ENCODE peak calls at places on chromosome 14, in six cellular contexts. O is breast epithelium, Z is IMR-90, K is AG04450, D is astrocyte, H is kidney epithelial cell. N is an unnamed sample.

GRCh38 chr14:94904636-94905035 is 134.7 kb upstream of the GSC start:
- DNase-seq in O (peak; percentile 28), Z (peak; percentile 34), K (no peak), D (peak; percentile 58), H (no peak), N (peak; percentile 46)

GRCh38 chr14:103136388-103137271 is 13.4 kb downstream of the TNFAIP2 start:
- DNase-seq in O (no peak), Z (peak; percentile 73), K (no peak), D (peak; percentile 34), H (no peak), N (no peak)

GRCh38 chr14:104284107-104284592 is 145.8 kb downstream of the KIF26A start:
- DNase-seq in O (no peak), Z (no peak), K (no peak), D (no peak), H (no peak), N (no peak)

GRCh38 chr14:44961151-44961729 is 507 bp downstream of the KLHL28 start:
- DNase-seq in O (peak; percentile 47), Z (peak; percentile 61), K (peak; percentile 20), D (peak; percentile 57), H (no peak), N (no peak)

GRCh38 chr14:43914041-43914693 is 592.9 kb downstream of the FSCB start:
- DNase-seq in O (no peak), Z (no peak), K (no peak), D (no peak), H (no peak), N (no peak)

GRCh38 chr14:76710093-76711010 is 50.9 kb upstream of the VASH1 start:
- DNase-seq in O (no peak), Z (peak; percentile 59), K (peak; percentile 10), D (peak; percentile 16), H (no peak), N (no peak)

GRCh38 chr14:80605536-80605935 is 336.0 kb downstream of the CEP128 start:
- DNase-seq in O (no peak), Z (no peak), K (no peak), D (peak; percentile 80), H (no peak), N (no peak)

GRCh38 chr14:69980457-69981414 is 101.5 kb downstream of the SMOC1 start:
- DNase-seq in O (peak; percentile 82), Z (no peak), K (no peak), D (no peak), H (no peak), N (no peak)

GRCh38 chr14:75453817-75454434 is 26.1 kb downstream of the JDP2 start:
- DNase-seq in O (no peak), Z (no peak), K (no peak), D (no peak), H (no peak), N (no peak)

GRCh38 chr14:68791078-68791983 is 1.5 kb downstream of the ZFP36L1 start:
- DNase-seq in O (peak; percentile 30), Z (no peak), K (no peak), D (no peak), H (no peak), N (no peak)

DNA sequence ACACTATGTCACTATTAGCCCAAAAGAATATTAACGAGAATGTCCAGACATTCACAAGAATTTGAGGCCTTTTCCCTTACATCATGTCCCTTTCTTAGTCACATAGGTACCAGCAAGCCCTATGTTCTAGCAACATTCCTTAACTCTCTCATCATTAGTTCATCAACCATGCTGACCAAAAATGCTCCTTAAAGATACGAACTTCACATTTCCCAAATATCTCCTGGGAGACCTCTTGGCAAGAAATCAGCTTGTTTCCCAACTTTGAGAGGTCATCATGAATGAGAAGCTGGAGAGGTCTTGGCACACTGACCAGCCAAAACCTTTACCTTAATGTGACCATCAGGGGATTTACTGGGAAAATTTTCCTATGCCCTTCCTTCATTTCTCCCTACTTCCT is 4.6 kb downstream of the SALL2 start:
- DNase-seq in O (no peak), Z (peak; percentile 57), K (no peak), D (peak; percentile 87), H (no peak), N (peak; percentile 70)
- H3K4me3 ChIP-seq in O (no peak overlapping the region), Z (no peak overlapping the region), K (no peak overlapping the region), D (no peak overlapping the region), H (no peak overlapping the region), N (no peak overlapping the region)

DNA sequence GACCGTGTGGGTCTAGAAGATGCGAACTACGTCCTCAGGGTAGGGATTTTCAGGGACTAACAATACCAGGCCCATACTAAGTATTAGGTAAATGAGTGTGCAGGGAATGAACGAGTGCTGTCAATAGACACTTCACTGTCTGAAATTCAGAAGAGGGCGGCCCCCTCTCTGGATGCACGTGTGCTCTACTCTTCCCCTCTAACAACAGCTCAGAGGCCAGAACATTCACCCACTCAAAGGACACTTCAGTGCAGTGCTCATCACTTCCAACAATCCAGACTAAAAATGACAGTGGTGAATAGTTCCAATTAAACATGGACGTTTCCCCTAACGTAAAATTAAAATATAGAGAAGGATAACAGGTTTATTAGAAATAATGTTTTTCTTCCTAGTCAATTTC is 199.9 kb downstream of the CALM1 start:
- DNase-seq in O (no peak), Z (no peak), K (no peak), D (no peak), H (no peak), N (no peak)
- TF ChIP-seq CTCF in O (no peak), Z (no peak), K (no peak), D (no peak), H (no peak), N (no peak)

GRCh38 chr14:106166232-106166631 is 639.8 kb downstream of the TMEM121 start:
- DNase-seq in O (no peak), Z (no peak), K (no peak), D (no peak), H (no peak), N (no peak)

GRCh38 chr14:106166650-106167204 is 640.3 kb downstream of the TMEM121 start:
- DNase-seq in O (no peak), Z (no peak), K (no peak), D (no peak), H (no peak), N (no peak)

GRCh38 chr14:106163316-106163715 is 636.9 kb downstream of the TMEM121 start:
- DNase-seq in O (no peak), Z (no peak), K (no peak), D (no peak), H (no peak), N (no peak)
- H3K4me3 ChIP-seq in O (no peak overlapping the region), Z (no peak overlapping the region), K (no peak overlapping the region), D (no peak overlapping the region), H (no peak overlapping the region), N (no peak overlapping the region)

DNA sequence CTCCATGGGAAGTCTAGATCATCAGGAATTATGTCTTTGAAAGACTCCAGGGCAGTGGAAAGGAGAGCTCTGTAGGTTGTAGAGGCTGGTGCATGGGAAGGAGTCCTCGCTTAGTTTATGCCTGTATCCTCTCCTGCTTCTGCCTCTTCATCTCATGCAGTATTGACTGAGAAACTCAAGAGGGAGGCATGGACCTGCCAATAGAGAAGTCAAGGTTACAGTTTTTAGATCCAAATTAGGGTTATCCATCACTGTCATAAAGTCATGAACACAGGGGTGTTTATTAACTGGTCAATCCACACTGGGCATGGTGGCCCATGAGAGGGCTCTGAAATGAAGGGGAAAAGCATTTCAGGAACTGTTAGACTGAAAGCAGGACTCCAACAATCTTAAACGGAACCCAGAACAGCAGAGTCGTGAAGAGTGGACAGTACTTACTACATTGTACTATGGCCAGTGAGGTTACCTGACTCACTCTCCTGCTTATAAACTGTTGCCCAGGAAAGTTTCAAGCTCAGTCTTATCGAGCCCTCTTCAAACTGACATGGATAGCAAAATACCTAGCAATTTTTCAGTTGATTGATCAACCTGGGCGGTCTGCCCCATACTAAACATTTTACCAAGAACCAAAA is 30.1 kb upstream of the DHRS7 start:
- DNase-seq in O (no peak), Z (no peak), K (no peak), D (no peak), H (no peak), N (no peak)
- TF ChIP-seq CTCF in O (no peak), Z (no peak), K (no peak), D (no peak), H (no peak), N (no peak)

GRCh38 chr14:35302211-35302528 is 10.0 kb downstream of the PSMA6 start:
- DNase-seq in O (no peak), Z (no peak), K (no peak), D (no peak), H (no peak), N (no peak)
- H3K4me3 ChIP-seq in O (no peak overlapping the region), Z (no peak overlapping the region), K (no peak overlapping the region), D (no peak overlapping the region), H (no peak overlapping the region), N (no peak overlapping the region)

DNA sequence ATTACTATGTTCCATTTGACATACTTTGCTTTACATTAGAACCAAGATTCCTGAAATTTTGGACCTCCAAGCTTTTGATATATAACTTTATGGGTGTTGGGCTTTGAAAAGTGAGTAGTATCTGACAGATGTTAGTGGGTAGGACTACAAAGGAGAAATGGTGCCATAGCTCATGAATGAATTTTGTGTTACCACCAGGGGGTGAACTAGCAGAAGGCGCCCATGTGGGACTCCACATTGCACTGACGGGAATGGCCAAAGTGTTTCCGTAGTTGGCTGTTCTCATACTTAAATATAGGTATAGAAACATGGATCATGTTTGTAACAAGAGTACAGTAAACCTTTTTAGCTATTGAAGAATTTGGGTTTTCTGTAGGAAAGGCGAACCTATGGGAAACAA is 337.5 kb downstream of the FLRT2 start:
- DNase-seq in O (no peak), Z (no peak), K (no peak), D (no peak), H (no peak), N (no peak)
- TF ChIP-seq CTCF in O (no peak), Z (peak; percentile 0), K (no peak), D (no peak), H (peak; percentile 14), N (no peak)